ENCODE peak calls at places on chromosomes 7 and 10, in seven cellular contexts. Y is HT-29; O is esophagus squamous epithelium; W is naive thymus-derived CD4-positive, alpha-beta T cell; R is DMS 273 treated with DMSO at 0.1 percent for 48 hours; E is activated CD4-positive, alpha-beta T cell treated with anti-CD3 and anti-CD28 coated beads, Interleukin-2, amount 50 U/mL, for 24 hours; M is body of pancreas. I is an unnamed sample.

GRCh38 chr7:65731562-65732035 is 141.3 kb upstream of the VKORC1L1 start:
- DNase-seq in R (no peak), M (peak; percentile 64), E (no peak), W (peak; percentile 25), O (no peak), Y (no peak), I (peak; percentile 78)

GRCh38 chr7:111871283-111871682 is 309.0 kb upstream of the IMMP2L start:
- DNase-seq in Y (no peak), E (no peak), R (no peak), O (no peak), W (no peak), M (no peak), I (no peak)

GRCh38 chr10:6200588-6201510 is 1.9 kb upstream of the PFKFB3 start:
- DNase-seq in W (peak; percentile 41), Y (peak; percentile 30), R (peak; percentile 18), M (peak; percentile 79), O (no peak), E (peak; percentile 11), I (peak; percentile 62)

GRCh38 chr10:23965880-23966279 is 243.1 kb upstream of the KIAA1217 start:
- DNase-seq in O (no peak), W (no peak), R (no peak), Y (no peak), M (no peak), E (no peak), I (no peak)

GRCh38 chr7:93890464-93891068 is at the start of gene TFPI2:
- DNase-seq in W (peak; percentile 43), R (no peak), O (no peak), M (peak; percentile 61), E (no peak), Y (no peak), I (peak; percentile 43)

GRCh38 chr10:86711237-86711956 is 43.1 kb downstream of the LDB3 start:
- DNase-seq in Y (peak; percentile 92), E (peak; percentile 81), R (peak; percentile 32), O (no peak), M (peak; percentile 91), W (peak; percentile 89), I (peak; percentile 92)

GRCh38 chr7:84042110-84042539 is 152.5 kb downstream of the SEMA3A start:
- DNase-seq in R (no peak), O (no peak), M (no peak), E (no peak), Y (peak; percentile 83), W (no peak), I (no peak)

GRCh38 chr7:77223261-77223660 is 23.6 kb upstream of the FGL2 start:
- DNase-seq in M (no peak), E (no peak), Y (no peak), O (no peak), W (no peak), R (no peak), I (no peak)

GRCh38 chr10:114632869-114633715 is 25.0 kb downstream of the ABLIM1 start:
- DNase-seq in E (no peak), O (no peak), Y (peak; percentile 64), R (no peak), W (no peak), M (peak; percentile 26), I (no peak)

GRCh38 chr10:49167629-49168540 is 20.3 kb downstream of the TMEM273 start:
- DNase-seq in E (no peak), O (no peak), R (no peak), Y (no peak), M (no peak), W (no peak), I (no peak)

GRCh38 chr10:116741391-116742351 is 695 bp downstream of the HSPA12A start:
- DNase-seq in Y (no peak), O (no peak), W (no peak), R (no peak), E (no peak), M (peak; percentile 30), I (peak; percentile 61)

GRCh38 chr7:452230-452751 is 67.4 kb downstream of the PDGFA start:
- DNase-seq in O (no peak), M (no peak), W (no peak), Y (no peak), R (no peak), E (no peak), I (peak; percentile 15)

GRCh38 chr7:69775231-69775771 is 177.0 kb downstream of the AUTS2 start:
- DNase-seq in E (no peak), W (no peak), Y (no peak), M (no peak), O (no peak), R (no peak), I (no peak)

GRCh38 chr10:4652111-4653010 is 173.6 kb upstream of the AKR1E2 start:
- DNase-seq in E (peak; percentile 46), Y (no peak), M (no peak), R (no peak), W (peak; percentile 34), O (no peak), I (no peak)

GRCh38 chr7:29122081-29122480 is 24.3 kb downstream of the CPVL start:
- DNase-seq in R (no peak), E (no peak), O (no peak), Y (no peak), W (no peak), M (no peak), I (no peak)

GRCh38 chr10:11158080-11158479 is 140.4 kb downstream of the CELF2 start:
- DNase-seq in E (no peak), M (no peak), O (no peak), R (no peak), W (no peak), Y (no peak), I (no peak)

GRCh38 chr7:101116898-101117297 is 10.0 kb upstream of the SERPINE1 start:
- DNase-seq in E (no peak), R (no peak), M (no peak), W (no peak), O (no peak), Y (no peak), I (no peak)

GRCh38 chr7:94182066-94182465 is 177.9 kb upstream of the BET1 start:
- DNase-seq in W (no peak), O (no peak), E (no peak), R (no peak), Y (peak; percentile 18), M (no peak), I (no peak)

GRCh38 chr10:69344591-69345244 is 66.4 kb downstream of the HK1 start:
- DNase-seq in M (no peak), O (no peak), W (no peak), Y (no peak), R (no peak), E (no peak), I (no peak)

GRCh38 chr10:91088300-91089140 is 131.9 kb upstream of the PCGF5 start:
- DNase-seq in O (no peak), Y (no peak), M (no peak), R (no peak), W (no peak), E (no peak), I (no peak)

GRCh38 chr7:85796956-85797355 is 610.1 kb upstream of the SEMA3D start:
- DNase-seq in O (no peak), M (no peak), Y (no peak), E (no peak), R (no peak), W (no peak), I (no peak)

GRCh38 chr10:33899578-33900531 is 565.4 kb upstream of the NRP1 start:
- DNase-seq in O (no peak), E (no peak), R (no peak), M (no peak), Y (no peak), W (no peak), I (no peak)

GRCh38 chr7:83934118-83934734 is 260.4 kb downstream of the SEMA3A start:
- DNase-seq in W (no peak), M (no peak), R (peak; percentile 11), O (no peak), E (no peak), Y (peak; percentile 29), I (no peak)

GRCh38 chr7:24665564-24666294 is 91.5 kb downstream of the GSDME start:
- DNase-seq in M (peak; percentile 46), R (peak; percentile 50), O (no peak), Y (peak; percentile 79), W (peak; percentile 30), E (peak; percentile 36), I (no peak)

GRCh38 chr7:111475959-111476358 is 86.3 kb downstream of the IMMP2L start:
- DNase-seq in E (no peak), Y (no peak), O (no peak), M (no peak), R (no peak), W (no peak), I (no peak)

GRCh38 chr10:84665883-84666463 is 337.6 kb downstream of the CCSER2 start:
- DNase-seq in M (peak; percentile 30), Y (peak; percentile 68), E (no peak), O (no peak), W (no peak), R (no peak), I (peak; percentile 61)

GRCh38 chr10:48210391-48210790 is 64.1 kb downstream of the FRMPD2 start:
- DNase-seq in R (no peak), O (no peak), M (no peak), W (no peak), E (no peak), Y (no peak), I (peak; percentile 16)

GRCh38 chr10:119522747-119523426 is 19.6 kb downstream of the RGS10 start:
- DNase-seq in M (no peak), Y (no peak), R (no peak), O (no peak), E (no peak), W (no peak), I (no peak)

GRCh38 chr7:1454471-1455065 is 4.7 kb downstream of the MICALL2 start:
- DNase-seq in W (no peak), Y (peak; percentile 49), E (no peak), M (peak; percentile 42), O (no peak), R (no peak), I (no peak)

GRCh38 chr7:130996841-130997231 is 262.8 kb upstream of the KLF14 start:
- DNase-seq in Y (peak; percentile 93), M (peak; percentile 77), O (no peak), R (no peak), W (no peak), E (no peak), I (no peak)

I was measured in H1.